ENCODE peak calls at places on chromosomes 12 and 14, in four cellular contexts. One of them, this sample, is unnamed.

GRCh38 chr12:29902043-29902442 is 118.3 kb upstream of the TMTC1 start:
- DNase-seq in astrocyte of the cerebellum: no peak
- DNase-seq in RWPE1: no peak
- DNase-seq in lower lobe of right lung: no peak
- DNase-seq in this sample: no peak

GRCh38 chr12:94792690-94793089 is 142.3 kb upstream of the TMCC3 start:
- DNase-seq in astrocyte of the cerebellum: no peak
- DNase-seq in RWPE1: no peak
- DNase-seq in lower lobe of right lung: no peak
- DNase-seq in this sample: no peak

GRCh38 chr14:68245146-68246073 is 425.8 kb downstream of the RAD51B start:
- DNase-seq in astrocyte of the cerebellum: no peak
- DNase-seq in lower lobe of right lung: no peak
- DNase-seq in RWPE1: no peak
- DNase-seq in this sample: no peak

GRCh38 chr12:62603061-62603810 is 136.6 kb downstream of the MON2 start:
- DNase-seq in RWPE1: peak
- DNase-seq in astrocyte of the cerebellum: peak
- DNase-seq in lower lobe of right lung: peak
- DNase-seq in this sample: peak

GRCh38 chr12:2959194-2959507 is at the start of gene TEAD4:
- DNase-seq in RWPE1: peak
- DNase-seq in lower lobe of right lung: peak
- DNase-seq in astrocyte of the cerebellum: peak
- DNase-seq in this sample: peak

GRCh38 chr14:22918519-22918808 is 485 bp downstream of the RBM23 start:
- DNase-seq in astrocyte of the cerebellum: no peak
- DNase-seq in RWPE1: no peak
- DNase-seq in lower lobe of right lung: peak
- DNase-seq in this sample: no peak

GRCh38 chr14:104895786-104896642 is 28.7 kb upstream of the PLD4 start:
- DNase-seq in lower lobe of right lung: peak
- DNase-seq in RWPE1: no peak
- DNase-seq in astrocyte of the cerebellum: no peak
- DNase-seq in this sample: no peak

GRCh38 chr12:12521044-12521485 is 41.6 kb downstream of the DUSP16 start:
- DNase-seq in astrocyte of the cerebellum: no peak
- DNase-seq in RWPE1: no peak
- DNase-seq in lower lobe of right lung: no peak
- DNase-seq in this sample: no peak

GRCh38 chr14:61927015-61927414 is 164.8 kb downstream of the SNAPC1 start:
- DNase-seq in lower lobe of right lung: no peak
- DNase-seq in RWPE1: peak
- DNase-seq in astrocyte of the cerebellum: peak
- DNase-seq in this sample: no peak

GRCh38 chr12:69851976-69852375 is 26.9 kb downstream of the MYRFL start:
- DNase-seq in lower lobe of right lung: no peak
- DNase-seq in astrocyte of the cerebellum: peak
- DNase-seq in RWPE1: no peak
- DNase-seq in this sample: no peak

GRCh38 chr12:132168311-132169031 is 24.2 kb downstream of the NOC4L start:
- DNase-seq in lower lobe of right lung: no peak
- DNase-seq in astrocyte of the cerebellum: no peak
- DNase-seq in RWPE1: no peak
- DNase-seq in this sample: no peak

DNA sequence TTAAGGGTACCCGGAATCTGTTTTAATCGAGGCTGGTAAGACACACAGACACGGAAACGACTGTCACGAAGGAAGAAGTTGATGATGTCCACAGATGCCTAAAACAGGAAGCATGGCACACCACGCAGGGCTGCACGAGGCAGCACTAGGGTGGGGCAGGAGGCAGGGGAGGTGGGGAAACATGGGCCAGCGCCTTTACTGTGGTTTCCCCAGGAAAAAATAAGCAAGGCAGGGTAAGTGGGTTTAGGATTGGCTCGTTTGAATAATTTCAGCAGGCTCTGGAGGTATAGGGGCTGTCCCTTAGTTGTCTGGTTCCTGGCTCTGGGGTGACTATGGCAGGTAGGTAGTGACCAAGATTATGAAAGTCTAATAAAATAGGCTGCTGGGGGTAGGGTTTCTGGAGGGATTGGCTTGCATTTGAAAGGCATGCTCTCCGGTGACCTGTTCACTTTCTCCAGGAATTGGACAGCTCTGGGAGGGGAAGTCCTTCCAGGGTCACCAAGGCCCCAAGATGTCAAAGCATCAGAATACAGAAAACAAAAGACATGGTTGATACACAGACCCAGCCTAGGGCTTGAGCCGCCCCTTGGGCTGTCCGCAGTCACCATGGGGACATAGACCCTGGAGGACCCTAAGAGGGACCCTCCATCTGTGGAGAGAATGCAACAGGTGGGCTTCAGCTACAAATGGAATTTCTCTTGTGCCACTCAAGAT is 35.3 kb downstream of the MAP1LC3B2 start:
- DNase-seq in astrocyte of the cerebellum: no peak
- DNase-seq in lower lobe of right lung: peak
- DNase-seq in RWPE1: no peak
- DNase-seq in this sample: no peak
- TF ChIP-seq CTCF in astrocyte of the cerebellum: no peak
- TF ChIP-seq CTCF in lower lobe of right lung: no peak
- TF ChIP-seq CTCF in RWPE1: no peak
- TF ChIP-seq CTCF in this sample: no peak

GRCh38 chr12:561116-561705 is 101.5 kb downstream of the B4GALNT3 start:
- DNase-seq in astrocyte of the cerebellum: no peak
- DNase-seq in RWPE1: no peak
- DNase-seq in lower lobe of right lung: no peak
- DNase-seq in this sample: no peak
- TF ChIP-seq CTCF in astrocyte of the cerebellum: no peak
- TF ChIP-seq CTCF in RWPE1: no peak
- TF ChIP-seq CTCF in lower lobe of right lung: no peak
- TF ChIP-seq CTCF in this sample: no peak

GRCh38 chr14:97185186-97185585 is 388.0 kb downstream of the VRK1 start:
- DNase-seq in astrocyte of the cerebellum: no peak
- DNase-seq in lower lobe of right lung: no peak
- DNase-seq in RWPE1: peak
- DNase-seq in this sample: no peak
- TF ChIP-seq CTCF in astrocyte of the cerebellum: peak
- TF ChIP-seq CTCF in lower lobe of right lung: peak
- TF ChIP-seq CTCF in RWPE1: peak
- TF ChIP-seq CTCF in this sample: no peak

DNA sequence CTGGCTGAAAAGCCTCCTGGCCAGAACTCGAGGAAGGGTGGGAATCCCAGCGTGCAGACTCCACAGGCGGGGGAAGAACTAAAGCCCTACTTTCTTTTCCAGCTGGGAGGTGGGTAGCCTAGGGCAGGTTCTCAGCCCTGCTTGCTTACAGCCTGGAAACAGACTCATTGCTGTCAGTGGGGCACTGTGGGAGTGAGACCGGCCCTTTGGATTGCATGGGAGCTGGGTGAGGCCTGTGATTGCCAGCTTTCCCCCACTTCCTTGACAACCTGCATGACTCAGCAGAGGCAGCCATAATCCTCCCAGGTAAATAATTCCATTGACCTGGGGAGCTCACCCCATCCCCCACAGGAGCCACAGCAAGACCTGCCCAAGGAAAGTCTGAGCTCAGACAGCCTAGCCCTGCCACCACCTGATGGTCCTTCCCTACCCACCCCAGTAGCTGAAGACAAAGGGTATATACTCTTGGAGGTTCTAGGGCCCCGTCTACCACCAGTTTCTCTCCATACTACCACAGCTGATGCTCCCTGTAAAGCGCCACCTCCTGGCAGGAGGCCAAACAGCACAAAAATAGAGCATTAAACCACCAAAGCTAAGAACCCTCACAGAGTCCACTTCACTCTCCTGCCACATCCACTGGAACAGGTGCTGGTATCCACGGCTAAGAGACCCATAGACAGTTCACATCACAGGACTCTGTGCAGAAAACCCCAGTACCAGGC is 294.1 kb downstream of the SEC23A start:
- DNase-seq in lower lobe of right lung: no peak
- DNase-seq in RWPE1: no peak
- DNase-seq in astrocyte of the cerebellum: no peak
- DNase-seq in this sample: no peak
- TF ChIP-seq CTCF in lower lobe of right lung: no peak
- TF ChIP-seq CTCF in RWPE1: no peak
- TF ChIP-seq CTCF in astrocyte of the cerebellum: no peak
- TF ChIP-seq CTCF in this sample: no peak

GRCh38 chr14:81314443-81315175 is 85.5 kb downstream of the STON2 start:
- DNase-seq in astrocyte of the cerebellum: no peak
- DNase-seq in lower lobe of right lung: no peak
- DNase-seq in RWPE1: no peak
- DNase-seq in this sample: no peak

GRCh38 chr14:81315344-81315743 is 84.8 kb downstream of the STON2 start:
- DNase-seq in RWPE1: no peak
- DNase-seq in astrocyte of the cerebellum: no peak
- DNase-seq in lower lobe of right lung: no peak
- DNase-seq in this sample: no peak

GRCh38 chr14:81312289-81312876 is 87.7 kb downstream of the STON2 start:
- DNase-seq in RWPE1: no peak
- DNase-seq in astrocyte of the cerebellum: no peak
- DNase-seq in lower lobe of right lung: no peak
- DNase-seq in this sample: no peak

GRCh38 chr14:81313200-81313599 is 86.9 kb downstream of the STON2 start:
- DNase-seq in astrocyte of the cerebellum: no peak
- DNase-seq in lower lobe of right lung: no peak
- DNase-seq in RWPE1: no peak
- DNase-seq in this sample: no peak

GRCh38 chr14:81313775-81314429 is 86.2 kb downstream of the STON2 start:
- DNase-seq in astrocyte of the cerebellum: no peak
- DNase-seq in RWPE1: no peak
- DNase-seq in lower lobe of right lung: no peak
- DNase-seq in this sample: no peak
- TF ChIP-seq CTCF in astrocyte of the cerebellum: no peak
- TF ChIP-seq CTCF in RWPE1: no peak
- TF ChIP-seq CTCF in lower lobe of right lung: no peak
- TF ChIP-seq CTCF in this sample: no peak

GRCh38 chr14:51806026-51806590 is 54.3 kb upstream of the GNG2 start:
- DNase-seq in astrocyte of the cerebellum: no peak
- DNase-seq in lower lobe of right lung: no peak
- DNase-seq in RWPE1: no peak
- DNase-seq in this sample: no peak

GRCh38 chr14:51806624-51807023 is 53.8 kb upstream of the GNG2 start:
- DNase-seq in RWPE1: no peak
- DNase-seq in lower lobe of right lung: no peak
- DNase-seq in astrocyte of the cerebellum: no peak
- DNase-seq in this sample: no peak

GRCh38 chr14:51805541-51805940 is 54.9 kb upstream of the GNG2 start:
- DNase-seq in astrocyte of the cerebellum: no peak
- DNase-seq in RWPE1: no peak
- DNase-seq in lower lobe of right lung: no peak
- DNase-seq in this sample: no peak

GRCh38 chr14:51807355-51807754 is 53.1 kb upstream of the GNG2 start:
- DNase-seq in astrocyte of the cerebellum: no peak
- DNase-seq in lower lobe of right lung: no peak
- DNase-seq in RWPE1: no peak
- DNase-seq in this sample: no peak
- TF ChIP-seq CTCF in astrocyte of the cerebellum: no peak
- TF ChIP-seq CTCF in lower lobe of right lung: no peak
- TF ChIP-seq CTCF in RWPE1: no peak
- TF ChIP-seq CTCF in this sample: no peak

GRCh38 chr12:389138-390096 is at the start of gene KDM5A:
- DNase-seq in RWPE1: peak
- DNase-seq in astrocyte of the cerebellum: peak
- DNase-seq in lower lobe of right lung: peak
- DNase-seq in this sample: peak
- TF ChIP-seq CTCF in RWPE1: no peak
- TF ChIP-seq CTCF in astrocyte of the cerebellum: no peak
- TF ChIP-seq CTCF in lower lobe of right lung: no peak
- TF ChIP-seq CTCF in this sample: no peak